ENCODE peak calls at places on chromosomes 11 and 22, in eight cellular contexts. D, M, O, P, I, J, Z and H are unnamed samples.

GRCh38 chr11:65546217-65546958 is 11.8 kb downstream of the LTBP3 start:
- DNase-seq in D (peak; percentile 93), M (peak; percentile 99), O (peak; percentile 69), P (peak; percentile 97), I (peak; percentile 99), J (peak; percentile 98), Z (peak; percentile 62), H (peak; percentile 94)

GRCh38 chr11:76214186-76214585 is 7.9 kb upstream of the WNT11 start:
- DNase-seq in D (no peak), M (no peak), O (no peak), P (no peak), I (no peak), J (no peak), Z (no peak), H (no peak)

GRCh38 chr11:131671764-131672163 is 301.3 kb downstream of the NTM start:
- DNase-seq in D (no peak), M (no peak), O (no peak), P (no peak), I (no peak), J (no peak), Z (no peak), H (no peak)

GRCh38 chr11:5719703-5720495 is 16.3 kb upstream of the OR56B1 start:
- DNase-seq in D (no peak), M (no peak), O (no peak), P (no peak), I (no peak), J (no peak), Z (no peak), H (no peak)

GRCh38 chr11:3932698-3933097 is 77.2 kb downstream of the STIM1 start:
- DNase-seq in D (no peak), M (no peak), O (no peak), P (no peak), I (no peak), J (no peak), Z (no peak), H (no peak)

GRCh38 chr22:22024440-22024839 is 41.9 kb upstream of the TOP3B start:
- DNase-seq in D (no peak), M (no peak), O (no peak), P (no peak), I (no peak), J (no peak), Z (no peak), H (no peak)

GRCh38 chr11:102194257-102194656 is 84.0 kb downstream of the YAP1 start:
- DNase-seq in D (no peak), M (no peak), O (no peak), P (no peak), I (no peak), J (no peak), Z (no peak), H (no peak)

GRCh38 chr11:118055966-118056365 is 20.9 kb upstream of the TMPRSS4 start:
- DNase-seq in D (no peak), M (peak; percentile 3), O (no peak), P (no peak), I (no peak), J (no peak), Z (no peak), H (peak; percentile 39)

GRCh38 chr11:14300661-14301304 is 58.2 kb downstream of the RRAS2 start:
- DNase-seq in D (peak; percentile 1), M (peak; percentile 48), O (peak; percentile 68), P (peak; percentile 14), I (no peak), J (peak; percentile 4), Z (peak; percentile 4), H (no peak)